ENCODE peak calls at places on chromosome 6, in five cellular contexts. V, E, Q, R and D are unnamed samples.

GRCh38 chr6:1240766-1241165 is 71.1 kb upstream of the FOXQ1 start:
- DNase-seq in R (no peak), Q (peak), E (no peak), V (no peak), D (no peak)

GRCh38 chr6:35016417-35017221 is 124.5 kb downstream of the TCP11 start:
- DNase-seq in Q (peak), V (no peak), E (no peak), R (no peak), D (peak)

GRCh38 chr6:51702851-51703250 is 384.6 kb downstream of the PKHD1 start:
- DNase-seq in E (no peak), R (no peak), V (no peak), Q (no peak), D (no peak)

GRCh38 chr6:9540126-9540525 is 874.7 kb downstream of the TFAP2A start:
- DNase-seq in R (no peak), Q (no peak), E (no peak), V (no peak), D (no peak)

GRCh38 chr6:20538131-20538662 is 3.9 kb downstream of the CDKAL1 start:
- DNase-seq in V (no peak), R (no peak), Q (no peak), E (no peak), D (no peak)

GRCh38 chr6:156909212-156910010 is 132.2 kb downstream of the ARID1B start:
- DNase-seq in E (no peak), Q (no peak), V (no peak), R (no peak), D (no peak)

GRCh38 chr6:111852704-111853103 is 20.5 kb downstream of the FYN start:
- DNase-seq in E (no peak), R (no peak), Q (peak), V (no peak), D (no peak)

GRCh38 chr6:36427781-36428345 is 14.8 kb downstream of the PXT1 start:
- DNase-seq in V (no peak), R (no peak), Q (peak), E (no peak), D (no peak)

GRCh38 chr6:52305948-52306767 is 21.6 kb upstream of the MCM3 start:
- DNase-seq in E (no peak), R (no peak), Q (no peak), V (no peak), D (no peak)

GRCh38 chr6:12339808-12340487 is 49.8 kb downstream of the EDN1 start:
- DNase-seq in Q (no peak), E (no peak), R (no peak), V (no peak), D (no peak)

GRCh38 chr6:137172734-137173431 is 561 bp downstream of the IL22RA2 start:
- DNase-seq in E (no peak), R (no peak), Q (no peak), V (no peak), D (no peak)

GRCh38 chr6:95094751-95095150 is 482.6 kb upstream of the MANEA start:
- DNase-seq in E (no peak), R (no peak), V (no peak), Q (peak), D (peak)

GRCh38 chr6:106997392-106998257 is 23.1 kb upstream of the CD24 start:
- DNase-seq in Q (peak), E (peak), R (no peak), V (peak), D (no peak)

GRCh38 chr6:44001318-44001868 is 125.9 kb downstream of the MRPL14 start:
- DNase-seq in R (no peak), E (no peak), Q (peak), V (no peak), D (no peak)

GRCh38 chr6:53437557-53438202 is 88.9 kb upstream of the ELOVL5 start:
- DNase-seq in Q (peak), V (peak), E (peak), R (peak), D (peak)

DNA sequence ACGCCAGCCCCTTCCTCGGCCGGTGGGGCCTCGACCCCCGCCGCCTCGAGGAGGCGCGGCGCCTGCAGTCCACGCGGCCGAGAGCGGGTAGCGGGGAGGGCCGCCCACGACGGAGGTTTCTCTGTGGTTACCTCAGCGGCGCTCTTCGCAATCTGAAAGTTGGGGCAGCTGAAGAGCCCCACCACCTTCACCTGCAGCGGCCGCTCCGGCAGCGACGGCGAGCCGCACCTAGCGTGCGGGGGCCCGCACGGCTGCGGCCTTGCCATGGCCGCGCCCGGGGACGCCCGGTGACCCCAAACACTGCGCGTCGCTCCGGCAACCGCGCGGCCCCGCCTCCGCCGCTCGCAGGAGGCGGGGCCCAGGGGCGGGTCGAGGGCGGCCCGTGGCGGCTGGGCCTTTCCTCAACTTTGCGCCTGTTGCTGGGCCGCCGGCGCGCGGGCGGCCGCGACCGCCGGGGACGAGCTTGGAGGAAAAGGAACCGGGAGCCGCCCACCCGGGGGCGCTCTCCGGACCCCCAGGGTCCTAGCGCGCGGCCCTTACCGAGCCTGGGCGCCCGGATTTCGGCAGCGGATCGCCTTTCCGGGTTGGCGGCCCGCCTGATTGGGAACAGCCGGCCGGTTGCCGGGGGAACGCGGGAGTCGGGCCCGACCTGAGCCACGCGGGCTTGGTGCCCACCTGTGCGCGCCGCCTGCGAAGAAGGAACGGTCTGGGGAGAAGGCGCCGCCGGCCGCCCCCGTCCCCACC is at the start of the genes PPIL6 and SMPD2:
- DNase-seq in V (peak), R (peak), E (peak), Q (peak), D (peak)
- TF ChIP-seq CTCF in V (peak), R (peak), E (peak), Q (no peak), D (peak)

GRCh38 chr6:154613137-154613676 is 102.7 kb upstream of the CNKSR3 start:
- DNase-seq in V (peak), R (no peak), Q (peak), E (no peak), D (peak)

GRCh38 chr6:154614101-154614500 is 103.6 kb upstream of the CNKSR3 start:
- DNase-seq in E (no peak), V (no peak), Q (no peak), R (no peak), D (no peak)

GRCh38 chr6:154614641-154615040 is 104.2 kb upstream of the CNKSR3 start:
- DNase-seq in R (no peak), V (no peak), Q (no peak), E (no peak), D (no peak)

GRCh38 chr6:154617175-154617574 is 106.7 kb upstream of the CNKSR3 start:
- DNase-seq in V (no peak), R (no peak), Q (no peak), E (no peak), D (no peak)

GRCh38 chr6:154615483-154616025 is 105.1 kb upstream of the CNKSR3 start:
- DNase-seq in Q (peak), V (no peak), R (peak), E (no peak), D (peak)
- TF ChIP-seq CTCF in Q (peak), V (no peak), R (no peak), E (no peak), D (no peak)

GRCh38 chr6:158026054-158026900 is 44.6 kb downstream of the SYNJ2 start:
- DNase-seq in Q (peak), R (no peak), E (peak), V (peak), D (peak)

GRCh38 chr6:158027590-158028285 is 46.1 kb downstream of the SYNJ2 start:
- DNase-seq in V (no peak), E (no peak), Q (peak), R (no peak), D (no peak)

GRCh38 chr6:158028876-158029275 is 47.2 kb downstream of the SYNJ2 start:
- DNase-seq in Q (no peak), V (no peak), E (no peak), R (no peak), D (no peak)

GRCh38 chr6:158028421-158028820 is 46.8 kb downstream of the SYNJ2 start:
- DNase-seq in Q (no peak), R (no peak), E (no peak), V (no peak), D (no peak)

DNA sequence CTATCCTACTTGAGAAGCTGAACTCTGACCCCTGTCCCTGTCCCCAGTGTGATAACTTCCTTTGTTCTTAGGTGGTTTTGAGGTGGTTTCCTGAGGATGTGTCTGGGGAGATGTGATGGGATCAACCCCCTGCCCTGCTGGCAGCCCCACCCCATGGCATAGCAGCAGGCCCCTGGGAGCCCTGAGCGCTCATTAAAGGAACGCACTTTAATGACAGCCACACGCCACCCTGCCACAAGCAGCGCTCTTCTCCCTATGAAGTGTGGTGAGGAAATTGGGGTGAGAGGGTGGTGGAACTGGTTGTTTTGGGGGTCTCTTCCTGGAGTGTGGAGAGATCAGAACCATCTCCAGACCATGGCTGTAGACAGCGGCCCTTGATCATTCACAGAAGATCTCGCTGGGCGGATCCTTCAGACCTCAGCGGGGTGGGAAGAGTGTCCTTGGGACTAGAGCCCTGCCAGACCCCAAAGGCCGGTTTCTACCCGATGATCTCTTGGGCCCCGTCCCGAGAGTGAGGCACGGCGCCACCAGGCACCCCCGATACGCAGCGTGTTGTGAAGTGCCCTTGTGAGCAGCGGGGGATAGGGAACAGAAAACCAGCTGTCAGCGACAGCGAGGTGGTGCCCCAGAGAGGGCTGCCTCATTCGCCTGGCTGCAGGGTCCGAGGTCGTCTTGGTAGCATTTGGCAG is 45.4 kb downstream of the SYNJ2 start:
- DNase-seq in Q (no peak), V (no peak), R (no peak), E (no peak), D (no peak)
- TF ChIP-seq CTCF in Q (no peak), V (no peak), R (no peak), E (no peak), D (no peak)

DNA sequence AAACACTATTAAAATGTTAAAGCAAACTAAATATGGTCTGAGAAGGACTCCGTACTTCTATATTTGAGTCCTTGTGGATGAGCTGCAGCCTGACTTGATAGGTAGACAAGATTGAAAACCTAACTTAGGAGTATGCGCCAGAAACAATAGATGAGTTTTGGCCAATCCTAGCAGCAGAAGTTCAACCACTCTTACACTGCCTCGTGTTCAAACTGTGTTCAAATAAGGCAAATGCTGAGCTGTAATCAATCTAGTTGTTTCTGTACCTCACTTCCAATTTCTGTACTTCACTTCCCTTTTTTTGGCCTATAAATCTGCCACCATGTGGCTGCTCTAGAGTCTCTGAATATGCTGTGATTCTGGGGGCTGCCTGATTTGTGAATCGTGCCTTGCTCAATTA is 13.2 kb upstream of the SERINC1 start:
- DNase-seq in Q (no peak), R (no peak), E (no peak), V (no peak), D (no peak)
- TF ChIP-seq CTCF in Q (no peak), R (no peak), E (no peak), V (no peak), D (no peak)

GRCh38 chr6:38150681-38151296 is 331.3 kb downstream of the ZFAND3 start:
- DNase-seq in R (no peak), E (no peak), V (no peak), Q (no peak), D (no peak)
- TF ChIP-seq CTCF in R (no peak), E (no peak), V (no peak), Q (no peak), D (no peak)

DNA sequence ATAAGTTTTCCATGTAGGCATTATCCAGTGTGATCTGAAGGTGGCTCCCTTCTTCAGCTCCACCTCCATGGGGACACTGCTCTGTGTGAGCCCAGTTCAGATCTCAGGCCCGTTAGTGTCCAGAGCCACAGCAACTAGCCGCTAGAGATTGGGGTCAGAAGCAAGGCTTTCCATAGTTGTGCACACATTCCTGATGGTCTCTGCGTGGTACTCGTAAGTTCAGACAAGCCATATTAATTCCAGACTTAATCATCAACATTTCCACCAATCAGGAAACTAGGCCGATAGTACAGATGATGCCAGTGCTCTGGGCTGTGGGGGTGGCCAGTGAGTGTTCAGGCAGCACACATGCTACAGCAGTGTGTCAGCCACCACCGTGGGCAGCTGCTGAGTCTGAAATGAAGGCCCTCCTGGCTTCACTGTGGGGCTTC is 17.5 kb upstream of the SYNCRIP start:
- DNase-seq in E (no peak), V (peak), R (no peak), Q (peak), D (peak)
- TF ChIP-seq CTCF in E (no peak), V (peak), R (no peak), Q (peak), D (peak)